ENCODE peak calls at places on chromosomes 11 and 22, in four cellular contexts. E is uterus, G is A549, S is GM23338. Q is an unnamed sample.

GRCh38 chr11:68066742-68067141 is 27.9 kb downstream of the TCIRG1 start:
- DNase-seq in G (no peak), E (no peak), S (no peak), Q (no peak)

GRCh38 chr22:45254789-45255261 is 14.1 kb upstream of the KIAA0930 start:
- DNase-seq in S (no peak), E (no peak), G (no peak), Q (no peak)

GRCh38 chr11:134118016-134118415 is 49.1 kb downstream of the JAM3 start:
- DNase-seq in E (no peak), G (no peak), S (no peak), Q (no peak)

GRCh38 chr22:23533328-23533762 is 46.7 kb downstream of the IGLL1 start:
- DNase-seq in E (no peak), G (peak), S (peak), Q (peak)

GRCh38 chr22:20248461-20248959 is 19.6 kb downstream of the RTN4R start:
- DNase-seq in G (no peak), S (no peak), E (no peak), Q (no peak)

GRCh38 chr11:114102993-114103896 is 43.7 kb downstream of the ZBTB16 start:
- DNase-seq in S (no peak), E (no peak), G (no peak), Q (no peak)

GRCh38 chr22:22097727-22098228 is 115.2 kb upstream of the TOP3B start:
- DNase-seq in G (no peak), S (no peak), E (no peak), Q (no peak)

GRCh38 chr11:126348806-126349582 is 6.5 kb upstream of the ST3GAL4 start:
- DNase-seq in E (no peak), S (no peak), G (no peak), Q (peak)

GRCh38 chr11:73931039-73931645 is 19.7 kb upstream of the DNAJB13 start:
- DNase-seq in E (no peak), S (peak), G (peak), Q (no peak)

GRCh38 chr11:2561283-2562180 is 116.7 kb downstream of the KCNQ1 start:
- DNase-seq in E (no peak), G (no peak), S (no peak), Q (peak)

GRCh38 chr11:93591247-93591898 is 48.2 kb upstream of the SMCO4 start:
- DNase-seq in G (no peak), E (no peak), S (no peak), Q (no peak)

GRCh38 chr11:134020598-134020997 is 48.3 kb upstream of the JAM3 start:
- DNase-seq in S (no peak), G (no peak), E (no peak), Q (peak)

GRCh38 chr11:91164452-91164822 is 941.6 kb upstream of the CHORDC1 start:
- DNase-seq in E (no peak), S (no peak), G (peak), Q (no peak)

GRCh38 chr22:23218867-23219251 is 38.5 kb downstream of the BCR start:
- DNase-seq in S (peak), E (no peak), G (no peak), Q (no peak)

GRCh38 chr11:104487035-104487775 is 323.3 kb upstream of the PDGFD start:
- DNase-seq in S (no peak), E (no peak), G (no peak), Q (no peak)

GRCh38 chr22:48951836-48952235 is 875.8 kb downstream of the BRD1 start:
- DNase-seq in E (no peak), G (no peak), S (no peak), Q (no peak)

GRCh38 chr22:30868663-30869385 is 99.8 kb downstream of the MORC2 start:
- DNase-seq in G (no peak), E (peak), S (no peak), Q (peak)

GRCh38 chr11:65576867-65577755 is 1.3 kb downstream of the EHBP1L1 start:
- DNase-seq in S (no peak), G (peak), E (peak), Q (peak)

GRCh38 chr11:304915-305833 is 2.4 kb upstream of the IFITM2 start:
- DNase-seq in E (peak), G (peak), S (peak), Q (peak)

GRCh38 chr22:39090426-39091064 is 6.5 kb upstream of the APOBEC3H start:
- DNase-seq in E (no peak), S (no peak), G (no peak), Q (peak)

GRCh38 chr11:135027461-135027860 is 615.4 kb upstream of the B3GAT1 start:
- DNase-seq in S (peak), E (no peak), G (no peak), Q (no peak)

GRCh38 chr22:24125942-24126341 is 55.3 kb upstream of the SUSD2 start:
- DNase-seq in E (no peak), S (no peak), G (no peak), Q (no peak)

GRCh38 chr11:44556735-44557409 is 8.6 kb upstream of the CD82 start:
- DNase-seq in S (peak), G (peak), E (peak), Q (peak)

GRCh38 chr11:47977651-47978050 is 2.7 kb upstream of the PTPRJ start:
- DNase-seq in G (no peak), E (no peak), S (no peak), Q (no peak)

GRCh38 chr11:66784575-66784974 is 55.6 kb upstream of the SPTBN2 start:
- DNase-seq in G (no peak), S (no peak), E (no peak), Q (no peak)

GRCh38 chr11:45332486-45332934 is 46.4 kb upstream of the SYT13 start:
- DNase-seq in G (peak), S (peak), E (peak), Q (no peak)

GRCh38 chr11:86064236-86064803 is 4.6 kb downstream of the PICALM start:
- DNase-seq in G (no peak), S (no peak), E (no peak), Q (no peak)

GRCh38 chr11:123251656-123252344 is 56.8 kb upstream of the CLMP start:
- DNase-seq in S (no peak), E (peak), G (no peak), Q (peak)

GRCh38 chr22:30294066-30294465 is 4.8 kb upstream of the CASTOR1 start:
- DNase-seq in G (no peak), E (no peak), S (no peak), Q (peak)

DNA sequence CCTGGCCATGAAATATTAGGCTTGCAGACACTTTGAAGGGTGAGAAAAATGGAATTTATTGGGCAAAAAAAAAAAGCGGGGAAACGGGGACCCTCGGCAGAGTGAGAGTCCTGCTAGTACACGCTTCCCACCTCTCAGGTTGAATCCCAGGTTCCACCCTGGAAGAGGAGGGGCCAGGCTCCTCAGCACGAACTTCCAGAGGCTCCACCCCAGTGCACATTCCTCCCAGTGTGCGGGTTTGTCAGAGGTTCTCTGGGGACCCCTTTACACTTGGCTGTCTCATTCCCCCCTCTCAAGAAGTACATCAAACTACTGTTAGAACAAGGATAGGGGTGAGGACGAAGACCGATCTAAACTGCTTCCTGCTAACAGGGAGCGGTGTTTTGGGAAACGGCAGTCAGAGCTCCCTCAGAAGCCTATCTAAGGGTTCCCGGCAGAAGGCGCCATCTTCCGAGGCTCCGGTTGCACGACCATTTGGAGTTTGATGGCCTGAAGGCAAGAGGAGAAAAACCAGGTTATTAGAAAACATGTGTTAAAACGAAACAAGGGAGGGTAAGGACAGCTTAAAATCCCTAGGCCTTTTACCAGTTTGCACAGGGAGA is 27.5 kb downstream of the FOLR3 start:
- DNase-seq in S (peak), E (no peak), G (no peak), Q (no peak)
- TF ChIP-seq CTCF in S (no peak), E (no peak), G (no peak), Q (no peak)

GRCh38 chr11:61737131-61737530 is 15.3 kb upstream of the MYRF start:
- DNase-seq in G (no peak), S (peak), E (no peak), Q (no peak)
- H3K4me3 ChIP-seq in G (no peak), S (no peak), E (no peak), Q (no peak)

DNA sequence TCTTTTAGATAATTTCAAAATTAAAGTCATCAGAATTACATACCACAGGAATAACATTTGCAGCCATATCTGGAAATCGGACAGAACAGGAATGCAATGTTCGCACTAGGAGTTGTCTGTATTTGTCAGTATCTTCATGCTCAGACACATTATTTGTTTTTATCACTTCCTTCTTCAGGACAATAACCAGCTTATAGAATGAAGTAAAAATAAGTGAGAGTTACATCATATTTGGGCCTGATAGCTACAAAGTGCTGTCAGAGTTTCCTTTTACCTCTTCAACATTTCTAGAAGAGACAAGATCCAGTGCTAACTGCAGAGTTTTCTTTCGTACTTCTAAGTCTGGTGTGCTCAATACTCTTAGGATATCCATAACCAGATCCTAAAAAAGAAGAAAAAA is 18.9 kb downstream of the COPB1 start:
- DNase-seq in E (no peak), G (peak), S (no peak), Q (no peak)
- H3K27ac ChIP-seq in E (no peak), G (peak), S (no peak), Q (no peak)

DNA sequence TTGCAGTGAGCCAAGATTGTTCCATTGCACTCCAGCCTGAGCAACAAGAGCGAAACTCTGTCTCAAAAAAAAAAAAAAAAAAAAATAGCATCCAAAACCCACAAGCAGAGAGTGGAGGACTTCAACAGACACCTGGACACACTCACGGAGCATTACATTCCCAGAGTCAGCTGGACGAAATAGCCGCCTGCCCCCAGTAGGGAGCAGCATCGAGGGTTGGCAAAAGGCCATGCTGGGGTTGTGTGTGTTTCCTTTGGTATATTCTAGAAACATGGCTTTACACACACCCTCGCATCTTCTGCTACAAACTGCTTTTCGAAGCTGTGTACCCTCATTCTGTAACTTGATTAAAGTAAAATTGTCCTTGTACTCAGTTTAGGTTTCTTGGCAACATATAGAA is 5.3 kb downstream of the ADA2 start:
- DNase-seq in G (peak), E (peak), S (peak), Q (peak)
- TF ChIP-seq CTCF in G (no peak), E (peak), S (peak), Q (peak)

GRCh38 chr11:30991802-30992512 is 377.6 kb downstream of the DCDC1 start:
- DNase-seq in G (peak), S (no peak), E (no peak), Q (no peak)
- H3K4me3 ChIP-seq in G (peak), S (no peak), E (no peak), Q (no peak)

GRCh38 chr22:17773606-17774205 is 563 bp downstream of the BID start:
- DNase-seq in E (peak), S (peak), G (peak), Q (peak)

GRCh38 chr22:17772249-17772962 is 1.9 kb downstream of the BID start:
- DNase-seq in E (no peak), G (no peak), S (no peak), Q (no peak)

GRCh38 chr22:17774928-17775675 is 833 bp upstream of the BID start:
- DNase-seq in S (no peak), G (no peak), E (no peak), Q (no peak)

GRCh38 chr22:17774206-17774927 is at the start of gene BID:
- DNase-seq in E (peak), G (no peak), S (peak), Q (peak)

GRCh38 chr22:17772963-17773605 is 1.2 kb downstream of the BID start:
- DNase-seq in G (no peak), S (peak), E (no peak), Q (no peak)
- H3K27ac ChIP-seq in G (peak), S (no peak), E (no peak), Q (no peak)

GRCh38 chr11:34105079-34105956 is at the start of gene NAT10:
- DNase-seq in E (peak), G (peak), S (peak), Q (peak)
- TF ChIP-seq CTCF in E (peak), G (no peak), S (no peak), Q (peak)

DNA sequence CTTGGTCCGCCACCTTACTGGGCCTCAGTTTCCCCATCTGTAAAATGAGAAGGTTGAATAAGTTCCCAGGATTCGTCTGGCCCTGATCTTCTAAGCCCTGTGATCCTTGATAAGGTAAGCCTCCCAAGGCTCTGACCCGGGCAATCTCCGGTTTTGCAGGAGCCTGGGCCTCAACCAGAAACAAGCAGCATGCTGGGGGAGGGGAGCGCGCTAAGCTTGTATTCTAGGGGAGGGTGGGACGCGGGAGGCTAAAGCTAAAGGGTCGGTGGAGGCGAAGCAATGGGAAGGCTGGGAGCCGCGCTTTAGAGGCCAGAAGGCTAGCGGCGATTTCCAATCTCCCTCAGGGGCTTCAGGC is 801 bp downstream of the PTPN5 start:
- DNase-seq in E (no peak), G (no peak), S (no peak), Q (no peak)
- H3K4me3 ChIP-seq in E (no peak), G (peak), S (peak), Q (peak)

GRCh38 chr11:12029738-12030363 is 21.4 kb upstream of the DKK3 start:
- DNase-seq in E (no peak), S (no peak), G (no peak), Q (no peak)
- H3K27ac ChIP-seq in E (no peak), S (no peak), G (no peak), Q (no peak)

Q was measured in psoas muscle.